ENCODE peak calls at places on chromosomes 6 and 20, in six cellular contexts. One of them, this sample, is unnamed.

GRCh38 chr6:16778521-16778920 is 17.3 kb upstream of the ATXN1 start:
- DNase-seq in endothelial cell of umbilical vein: no peak
- DNase-seq in endothelial cell: no peak
- DNase-seq in foreskin fibroblast: no peak
- DNase-seq in AG09309: no peak
- DNase-seq in fibroblast of the aortic adventitia: no peak
- DNase-seq in this sample: no peak

GRCh38 chr20:32559753-32560380 is 25.3 kb downstream of the NOL4L start:
- DNase-seq in endothelial cell of umbilical vein: no peak
- DNase-seq in endothelial cell: no peak
- DNase-seq in foreskin fibroblast: no peak
- DNase-seq in AG09309: no peak
- DNase-seq in fibroblast of the aortic adventitia: no peak
- DNase-seq in this sample: no peak

GRCh38 chr6:41548098-41548840 is 2.1 kb downstream of the FOXP4 start:
- DNase-seq in endothelial cell of umbilical vein: no peak
- DNase-seq in endothelial cell: no peak
- DNase-seq in foreskin fibroblast: no peak
- DNase-seq in AG09309: no peak
- DNase-seq in fibroblast of the aortic adventitia: no peak
- DNase-seq in this sample: no peak

GRCh38 chr20:41329435-41330342 is 10.9 kb upstream of the LPIN3 start:
- DNase-seq in endothelial cell of umbilical vein: peak; percentile 94
- DNase-seq in endothelial cell: no peak
- DNase-seq in foreskin fibroblast: peak; percentile 100
- DNase-seq in AG09309: peak; percentile 97
- DNase-seq in fibroblast of the aortic adventitia: peak; percentile 92
- DNase-seq in this sample: no peak

GRCh38 chr6:138588805-138589434 is 89.6 kb upstream of the NHSL1 start:
- DNase-seq in endothelial cell of umbilical vein: peak; percentile 78
- DNase-seq in endothelial cell: peak; percentile 62
- DNase-seq in foreskin fibroblast: peak; percentile 65
- DNase-seq in AG09309: peak; percentile 57
- DNase-seq in fibroblast of the aortic adventitia: peak; percentile 89
- DNase-seq in this sample: peak; percentile 31

GRCh38 chr20:23132930-23133559 is 46.9 kb upstream of the CD93 start:
- DNase-seq in endothelial cell of umbilical vein: peak; percentile 87
- DNase-seq in endothelial cell: peak; percentile 55
- DNase-seq in foreskin fibroblast: no peak
- DNase-seq in AG09309: no peak
- DNase-seq in fibroblast of the aortic adventitia: no peak
- DNase-seq in this sample: no peak

GRCh38 chr6:161058746-161059145 is 67.2 kb downstream of the MAP3K4 start:
- DNase-seq in endothelial cell of umbilical vein: no peak
- DNase-seq in endothelial cell: no peak
- DNase-seq in foreskin fibroblast: no peak
- DNase-seq in AG09309: no peak
- DNase-seq in fibroblast of the aortic adventitia: no peak
- DNase-seq in this sample: no peak

GRCh38 chr6:74731921-74732320 is 473.9 kb downstream of the COL12A1 start:
- DNase-seq in endothelial cell of umbilical vein: peak; percentile 3
- DNase-seq in endothelial cell: no peak
- DNase-seq in foreskin fibroblast: peak; percentile 35
- DNase-seq in AG09309: peak; percentile 86
- DNase-seq in fibroblast of the aortic adventitia: peak; percentile 49
- DNase-seq in this sample: no peak

GRCh38 chr20:35903843-35904242 is 50.5 kb downstream of the SCAND1 start:
- DNase-seq in endothelial cell of umbilical vein: no peak
- DNase-seq in endothelial cell: no peak
- DNase-seq in foreskin fibroblast: no peak
- DNase-seq in AG09309: no peak
- DNase-seq in fibroblast of the aortic adventitia: peak; percentile 13
- DNase-seq in this sample: no peak

GRCh38 chr6:138622967-138623366 is 123.7 kb upstream of the NHSL1 start:
- DNase-seq in endothelial cell of umbilical vein: peak; percentile 43
- DNase-seq in endothelial cell: no peak
- DNase-seq in foreskin fibroblast: peak; percentile 5
- DNase-seq in AG09309: no peak
- DNase-seq in fibroblast of the aortic adventitia: peak; percentile 8
- DNase-seq in this sample: no peak

GRCh38 chr6:29651413-29652197 is 5.3 kb upstream of the MOG start:
- DNase-seq in endothelial cell of umbilical vein: peak; percentile 47
- DNase-seq in endothelial cell: no peak
- DNase-seq in foreskin fibroblast: no peak
- DNase-seq in AG09309: no peak
- DNase-seq in fibroblast of the aortic adventitia: peak; percentile 53
- DNase-seq in this sample: no peak

GRCh38 chr20:21323640-21324039 is 20.5 kb downstream of the XRN2 start:
- DNase-seq in endothelial cell of umbilical vein: peak; percentile 89
- DNase-seq in endothelial cell: no peak
- DNase-seq in foreskin fibroblast: peak; percentile 75
- DNase-seq in AG09309: no peak
- DNase-seq in fibroblast of the aortic adventitia: peak; percentile 75
- DNase-seq in this sample: no peak

GRCh38 chr6:17703256-17703694 is 3.5 kb downstream of the NUP153 start:
- DNase-seq in endothelial cell of umbilical vein: peak; percentile 86
- DNase-seq in endothelial cell: no peak
- DNase-seq in foreskin fibroblast: peak; percentile 70
- DNase-seq in AG09309: peak; percentile 42
- DNase-seq in fibroblast of the aortic adventitia: peak; percentile 98
- DNase-seq in this sample: no peak

GRCh38 chr6:44960898-44961297 is 367.2 kb upstream of the RUNX2 start:
- DNase-seq in endothelial cell of umbilical vein: peak; percentile 51
- DNase-seq in endothelial cell: no peak
- DNase-seq in foreskin fibroblast: peak; percentile 68
- DNase-seq in AG09309: no peak
- DNase-seq in fibroblast of the aortic adventitia: peak; percentile 10
- DNase-seq in this sample: no peak

GRCh38 chr6:26532699-26533523 is 5.3 kb upstream of the HMGN4 start:
- DNase-seq in endothelial cell of umbilical vein: peak; percentile 96
- DNase-seq in endothelial cell: peak; percentile 91
- DNase-seq in foreskin fibroblast: peak; percentile 81
- DNase-seq in AG09309: peak; percentile 69
- DNase-seq in fibroblast of the aortic adventitia: peak; percentile 95
- DNase-seq in this sample: peak; percentile 88

GRCh38 chr6:150252714-150253444 is 110.0 kb downstream of the PPP1R14C start:
- DNase-seq in endothelial cell of umbilical vein: no peak
- DNase-seq in endothelial cell: no peak
- DNase-seq in foreskin fibroblast: no peak
- DNase-seq in AG09309: no peak
- DNase-seq in fibroblast of the aortic adventitia: no peak
- DNase-seq in this sample: no peak

GRCh38 chr20:15039088-15039762 is 701.8 kb upstream of the FLRT3 start:
- DNase-seq in endothelial cell of umbilical vein: no peak
- DNase-seq in endothelial cell: no peak
- DNase-seq in foreskin fibroblast: no peak
- DNase-seq in AG09309: no peak
- DNase-seq in fibroblast of the aortic adventitia: no peak
- DNase-seq in this sample: no peak

GRCh38 chr6:25504661-25505060 is 147.4 kb upstream of the SCGN start:
- DNase-seq in endothelial cell of umbilical vein: no peak
- DNase-seq in endothelial cell: no peak
- DNase-seq in foreskin fibroblast: no peak
- DNase-seq in AG09309: no peak
- DNase-seq in fibroblast of the aortic adventitia: peak; percentile 84
- DNase-seq in this sample: no peak

GRCh38 chr6:73695619-73696421 is at the start of gene CD109:
- DNase-seq in endothelial cell of umbilical vein: peak; percentile 94
- DNase-seq in endothelial cell: peak; percentile 58
- DNase-seq in foreskin fibroblast: peak; percentile 82
- DNase-seq in AG09309: peak; percentile 58
- DNase-seq in fibroblast of the aortic adventitia: peak; percentile 83
- DNase-seq in this sample: peak; percentile 30

GRCh38 chr6:45625191-45625664 is 247.5 kb upstream of the SUPT3H start:
- DNase-seq in endothelial cell of umbilical vein: no peak
- DNase-seq in endothelial cell: no peak
- DNase-seq in foreskin fibroblast: peak; percentile 74
- DNase-seq in AG09309: no peak
- DNase-seq in fibroblast of the aortic adventitia: peak; percentile 80
- DNase-seq in this sample: no peak

GRCh38 chr6:14676084-14676483 is 558.5 kb downstream of the CD83 start:
- DNase-seq in endothelial cell of umbilical vein: no peak
- DNase-seq in endothelial cell: no peak
- DNase-seq in foreskin fibroblast: peak; percentile 47
- DNase-seq in AG09309: no peak
- DNase-seq in fibroblast of the aortic adventitia: peak; percentile 59
- DNase-seq in this sample: no peak

GRCh38 chr6:121645100-121645745 is 209.8 kb downstream of the GJA1 start:
- DNase-seq in endothelial cell of umbilical vein: no peak
- DNase-seq in endothelial cell: no peak
- DNase-seq in foreskin fibroblast: no peak
- DNase-seq in AG09309: no peak
- DNase-seq in fibroblast of the aortic adventitia: no peak
- DNase-seq in this sample: no peak

GRCh38 chr6:145015739-145016558 is 719.4 kb downstream of the EPM2A start:
- DNase-seq in endothelial cell of umbilical vein: peak; percentile 88
- DNase-seq in endothelial cell: no peak
- DNase-seq in foreskin fibroblast: peak; percentile 90
- DNase-seq in AG09309: peak; percentile 76
- DNase-seq in fibroblast of the aortic adventitia: peak; percentile 87
- DNase-seq in this sample: no peak

GRCh38 chr20:49534314-49534713 is 33.6 kb downstream of the PTGIS start:
- DNase-seq in endothelial cell of umbilical vein: peak; percentile 60
- DNase-seq in endothelial cell: peak; percentile 79
- DNase-seq in foreskin fibroblast: peak; percentile 21
- DNase-seq in AG09309: no peak
- DNase-seq in fibroblast of the aortic adventitia: peak; percentile 67
- DNase-seq in this sample: peak; percentile 52

GRCh38 chr6:5672581-5673011 is 334.1 kb downstream of the NRN1 start:
- DNase-seq in endothelial cell of umbilical vein: no peak
- DNase-seq in endothelial cell: no peak
- DNase-seq in foreskin fibroblast: peak; percentile 90
- DNase-seq in AG09309: peak; percentile 84
- DNase-seq in fibroblast of the aortic adventitia: peak; percentile 87
- DNase-seq in this sample: no peak

GRCh38 chr6:160678230-160678629 is 14.2 kb upstream of the LPA start:
- DNase-seq in endothelial cell of umbilical vein: no peak
- DNase-seq in endothelial cell: no peak
- DNase-seq in foreskin fibroblast: no peak
- DNase-seq in AG09309: no peak
- DNase-seq in fibroblast of the aortic adventitia: no peak
- DNase-seq in this sample: no peak

GRCh38 chr20:37615507-37616425 is 78.1 kb upstream of the CTNNBL1 start:
- DNase-seq in endothelial cell of umbilical vein: peak; percentile 33
- DNase-seq in endothelial cell: peak; percentile 74
- DNase-seq in foreskin fibroblast: peak; percentile 16
- DNase-seq in AG09309: no peak
- DNase-seq in fibroblast of the aortic adventitia: no peak
- DNase-seq in this sample: no peak

DNA sequence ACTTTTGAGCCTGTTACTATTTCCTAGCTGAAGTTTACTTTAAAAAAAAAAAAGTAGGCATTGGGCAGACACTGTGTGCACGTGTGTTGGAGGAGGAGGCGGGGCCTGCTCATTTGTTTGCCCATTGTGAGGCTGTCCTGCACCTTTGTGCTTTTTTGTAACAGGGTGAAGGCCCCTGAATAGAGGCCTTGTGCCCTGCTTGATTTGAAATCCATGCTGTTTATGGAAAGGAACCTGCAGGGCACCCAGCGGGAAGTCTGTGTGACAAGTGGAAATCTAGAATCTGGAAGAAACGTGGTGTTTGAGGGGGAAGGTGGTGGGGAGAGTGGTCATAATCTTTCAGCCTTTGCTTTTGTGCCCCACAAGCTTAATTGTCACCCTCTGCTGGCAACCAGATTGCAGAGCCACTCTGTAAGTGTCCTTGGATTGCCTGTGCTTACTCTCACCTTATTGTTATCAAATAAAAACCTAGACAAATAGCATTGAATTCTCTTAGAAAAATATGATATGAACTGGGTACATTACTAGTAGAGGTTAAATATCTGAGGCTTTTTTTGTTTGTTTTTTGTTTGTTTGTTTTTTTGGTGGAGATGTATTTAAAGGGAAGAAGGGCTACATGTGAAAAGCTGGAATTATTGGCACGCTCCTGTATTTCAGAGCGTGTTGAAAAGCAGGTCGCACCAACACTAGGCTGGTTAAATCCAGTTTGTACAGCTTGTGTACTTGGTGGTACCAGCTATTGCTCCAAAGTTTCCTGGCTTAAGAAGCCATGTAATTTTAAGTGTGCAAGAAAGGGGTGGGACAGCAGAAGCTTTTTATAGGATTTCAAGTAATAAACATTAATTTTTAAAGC is 156.2 kb downstream of the ARID1B start:
- DNase-seq in endothelial cell of umbilical vein: no peak
- DNase-seq in endothelial cell: no peak
- DNase-seq in foreskin fibroblast: no peak
- DNase-seq in AG09309: no peak
- DNase-seq in fibroblast of the aortic adventitia: no peak
- DNase-seq in this sample: peak; percentile 28
- TF ChIP-seq CTCF in endothelial cell of umbilical vein: no peak
- TF ChIP-seq CTCF in endothelial cell: no peak
- TF ChIP-seq CTCF in foreskin fibroblast: no peak
- TF ChIP-seq CTCF in AG09309: no peak
- TF ChIP-seq CTCF in fibroblast of the aortic adventitia: no peak
- TF ChIP-seq CTCF in this sample: peak; percentile 32

GRCh38 chr6:123091091-123091895 is 95.3 kb downstream of the CLVS2 start:
- DNase-seq in endothelial cell of umbilical vein: peak; percentile 86
- DNase-seq in endothelial cell: no peak
- DNase-seq in foreskin fibroblast: peak; percentile 78
- DNase-seq in AG09309: no peak
- DNase-seq in fibroblast of the aortic adventitia: peak; percentile 19
- DNase-seq in this sample: no peak
- TF ChIP-seq CTCF in endothelial cell of umbilical vein: no peak
- TF ChIP-seq CTCF in endothelial cell: no peak
- TF ChIP-seq CTCF in foreskin fibroblast: no peak
- TF ChIP-seq CTCF in AG09309: no peak
- TF ChIP-seq CTCF in fibroblast of the aortic adventitia: no peak
- TF ChIP-seq CTCF in this sample: no peak

GRCh38 chr20:58692579-58693225 is at the start of gene NPEPL1:
- DNase-seq in endothelial cell of umbilical vein: peak; percentile 45
- DNase-seq in endothelial cell: peak; percentile 85
- DNase-seq in foreskin fibroblast: peak; percentile 72
- DNase-seq in AG09309: no peak
- DNase-seq in fibroblast of the aortic adventitia: peak; percentile 64
- DNase-seq in this sample: peak; percentile 65
- TF ChIP-seq CTCF in endothelial cell of umbilical vein: no peak
- TF ChIP-seq CTCF in endothelial cell: no peak
- TF ChIP-seq CTCF in foreskin fibroblast: no peak
- TF ChIP-seq CTCF in AG09309: no peak
- TF ChIP-seq CTCF in fibroblast of the aortic adventitia: no peak
- TF ChIP-seq CTCF in this sample: peak; percentile 20

GRCh38 chr6:2854394-2854982 is 12.8 kb upstream of the SERPINB1 start:
- DNase-seq in endothelial cell of umbilical vein: peak; percentile 94
- DNase-seq in endothelial cell: no peak
- DNase-seq in foreskin fibroblast: no peak
- DNase-seq in AG09309: no peak
- DNase-seq in fibroblast of the aortic adventitia: no peak
- DNase-seq in this sample: no peak

GRCh38 chr6:2852921-2853322 is 11.3 kb upstream of the SERPINB1 start:
- DNase-seq in endothelial cell of umbilical vein: no peak
- DNase-seq in endothelial cell: no peak
- DNase-seq in foreskin fibroblast: no peak
- DNase-seq in AG09309: no peak
- DNase-seq in fibroblast of the aortic adventitia: no peak
- DNase-seq in this sample: no peak

GRCh38 chr6:2852514-2852855 is 10.8 kb upstream of the SERPINB1 start:
- DNase-seq in endothelial cell of umbilical vein: no peak
- DNase-seq in endothelial cell: no peak
- DNase-seq in foreskin fibroblast: no peak
- DNase-seq in AG09309: no peak
- DNase-seq in fibroblast of the aortic adventitia: no peak
- DNase-seq in this sample: no peak

GRCh38 chr6:2855061-2855519 is 13.4 kb upstream of the SERPINB1 start:
- DNase-seq in endothelial cell of umbilical vein: peak; percentile 90
- DNase-seq in endothelial cell: no peak
- DNase-seq in foreskin fibroblast: no peak
- DNase-seq in AG09309: no peak
- DNase-seq in fibroblast of the aortic adventitia: no peak
- DNase-seq in this sample: no peak

GRCh38 chr6:2853766-2854393 is 12.2 kb upstream of the SERPINB1 start:
- DNase-seq in endothelial cell of umbilical vein: peak; percentile 85
- DNase-seq in endothelial cell: no peak
- DNase-seq in foreskin fibroblast: peak; percentile 82
- DNase-seq in AG09309: no peak
- DNase-seq in fibroblast of the aortic adventitia: peak; percentile 73
- DNase-seq in this sample: no peak
- TF ChIP-seq CTCF in endothelial cell of umbilical vein: peak; percentile 11
- TF ChIP-seq CTCF in endothelial cell: peak; percentile 22
- TF ChIP-seq CTCF in foreskin fibroblast: peak; percentile 23
- TF ChIP-seq CTCF in AG09309: peak; percentile 40
- TF ChIP-seq CTCF in fibroblast of the aortic adventitia: peak; percentile 46
- TF ChIP-seq CTCF in this sample: peak; percentile 37